ENCODE peak calls at places on chromosomes 11 and 22, in eight cellular contexts. O is tibial nerve; R is thoracic aorta; J is hepatocyte; L is CD8-positive, alpha-beta T cell; I is OCI-LY7; F is pancreas; P is right atrium auricular region. V is an unnamed sample.
A peak's percentile ranks its signal among the peaks of the same experiment; 100 is the strongest.

GRCh38 chr22:37762389-37762836 is 45.3 kb upstream of the GCAT start:
- DNase-seq in L (no peak), P (no peak), R (no peak), F (no peak), I (no peak), J (no peak), O (no peak), V (no peak)

GRCh38 chr11:62410972-62411371 is 7.9 kb upstream of the SCGB1A1 start:
- DNase-seq in I (no peak), R (no peak), P (no peak), J (no peak), F (no peak), O (no peak), L (no peak), V (peak; percentile 64)

GRCh38 chr11:55726715-55727324 is 46.4 kb upstream of the OR5D13 start:
- DNase-seq in J (no peak), F (no peak), I (peak; percentile 4), R (no peak), L (no peak), P (no peak), O (no peak), V (no peak)

GRCh38 chr22:50012201-50013181 is at the start of gene IL17REL:
- DNase-seq in I (no peak), F (peak; percentile 57), J (peak; percentile 50), R (no peak), P (no peak), O (no peak), L (no peak), V (no peak)

GRCh38 chr11:1744137-1744878 is 6.1 kb downstream of the IFITM10 start:
- DNase-seq in F (no peak), I (no peak), P (no peak), J (no peak), L (no peak), R (no peak), O (peak; percentile 46), V (no peak)

GRCh38 chr22:29030618-29031235 is 30.9 kb downstream of the C22orf31 start:
- DNase-seq in F (peak; percentile 94), O (peak; percentile 74), P (peak; percentile 72), J (peak; percentile 90), I (no peak), L (no peak), R (peak; percentile 40), V (peak; percentile 56)

GRCh38 chr11:59216654-59217640 is 4.2 kb upstream of the MPEG1 start:
- DNase-seq in F (no peak), I (peak; percentile 94), L (no peak), P (no peak), R (no peak), J (no peak), O (peak; percentile 89), V (peak; percentile 57)

GRCh38 chr11:87173185-87174039 is 135.7 kb downstream of the TMEM135 start:
- DNase-seq in R (no peak), J (peak; percentile 49), I (no peak), O (no peak), P (no peak), F (no peak), L (no peak), V (peak; percentile 43)

GRCh38 chr22:41535244-41535643 is 9.0 kb downstream of the POLR3H start:
- DNase-seq in J (peak; percentile 52), R (no peak), O (no peak), P (no peak), F (no peak), I (no peak), L (no peak), V (no peak)

GRCh38 chr11:115581871-115582639 is 77.8 kb upstream of the CADM1 start:
- DNase-seq in R (no peak), J (peak; percentile 25), I (no peak), F (no peak), P (no peak), L (no peak), O (no peak), V (peak; percentile 20)

GRCh38 chr11:85279267-85279666 is 347.9 kb downstream of the DLG2 start:
- DNase-seq in O (no peak), I (no peak), J (no peak), F (no peak), R (no peak), P (no peak), L (no peak), V (no peak)

GRCh38 chr11:85665756-85666155 is 827 bp upstream of the CREBZF start:
- DNase-seq in I (no peak), F (no peak), J (peak; percentile 12), P (no peak), O (no peak), L (no peak), R (no peak), V (no peak)

GRCh38 chr11:72245232-72245816 is 1.3 kb upstream of the PHOX2A start:
- DNase-seq in P (no peak), F (no peak), O (no peak), L (no peak), I (no peak), J (no peak), R (no peak), V (no peak)

GRCh38 chr11:13120691-13121090 is 111.6 kb downstream of the RASSF10 start:
- DNase-seq in F (no peak), O (no peak), R (no peak), P (no peak), I (no peak), J (no peak), L (no peak), V (peak; percentile 86)

GRCh38 chr11:1440066-1440465 is 46.5 kb downstream of the MOB2 start:
- DNase-seq in J (no peak), R (no peak), O (no peak), I (no peak), P (no peak), F (no peak), L (no peak), V (no peak)

GRCh38 chr11:64762277-64762915 is 2.6 kb upstream of the PYGM start:
- DNase-seq in R (no peak), I (no peak), O (no peak), F (no peak), P (no peak), J (peak; percentile 5), L (no peak), V (no peak)

GRCh38 chr11:33052241-33052640 is 12.9 kb downstream of the TCP11L1 start:
- DNase-seq in L (no peak), O (no peak), J (no peak), F (no peak), I (no peak), R (no peak), P (no peak), V (no peak)

GRCh38 chr11:17443000-17443399 is 33.6 kb downstream of the ABCC8 start:
- DNase-seq in L (no peak), P (no peak), J (no peak), R (no peak), F (no peak), O (no peak), I (no peak), V (no peak)

GRCh38 chr22:36753120-36753802 is 22.7 kb downstream of the IFT27 start:
- DNase-seq in O (no peak), R (no peak), P (no peak), L (no peak), F (no peak), I (no peak), J (peak; percentile 43), V (peak; percentile 44)

GRCh38 chr22:25393121-25393805 is 171.2 kb upstream of the GRK3 start:
- DNase-seq in F (peak; percentile 49), I (no peak), P (no peak), L (no peak), J (no peak), O (no peak), R (no peak), V (no peak)

GRCh38 chr11:93216511-93217121 is 18.8 kb upstream of the SLC36A4 start:
- DNase-seq in O (no peak), F (no peak), R (no peak), I (peak; percentile 21), J (no peak), L (no peak), P (no peak), V (no peak)

GRCh38 chr11:63537293-63538101 is 889 bp downstream of the PLAAT4 start:
- DNase-seq in J (no peak), L (no peak), R (peak; percentile 52), I (no peak), F (peak; percentile 65), O (peak; percentile 56), P (peak; percentile 71), V (no peak)

GRCh38 chr11:118537409-118537980 is 6.5 kb downstream of the TMEM25 start:
- DNase-seq in P (no peak), O (no peak), J (no peak), L (no peak), F (no peak), R (no peak), I (no peak), V (no peak)
- H3K27ac ChIP-seq in P (no peak overlapping the region), O (no peak overlapping the region), J (no peak overlapping the region), L (no peak overlapping the region), F (no peak overlapping the region), R (no peak overlapping the region), I (no peak overlapping the region), V (no peak overlapping the region)

DNA sequence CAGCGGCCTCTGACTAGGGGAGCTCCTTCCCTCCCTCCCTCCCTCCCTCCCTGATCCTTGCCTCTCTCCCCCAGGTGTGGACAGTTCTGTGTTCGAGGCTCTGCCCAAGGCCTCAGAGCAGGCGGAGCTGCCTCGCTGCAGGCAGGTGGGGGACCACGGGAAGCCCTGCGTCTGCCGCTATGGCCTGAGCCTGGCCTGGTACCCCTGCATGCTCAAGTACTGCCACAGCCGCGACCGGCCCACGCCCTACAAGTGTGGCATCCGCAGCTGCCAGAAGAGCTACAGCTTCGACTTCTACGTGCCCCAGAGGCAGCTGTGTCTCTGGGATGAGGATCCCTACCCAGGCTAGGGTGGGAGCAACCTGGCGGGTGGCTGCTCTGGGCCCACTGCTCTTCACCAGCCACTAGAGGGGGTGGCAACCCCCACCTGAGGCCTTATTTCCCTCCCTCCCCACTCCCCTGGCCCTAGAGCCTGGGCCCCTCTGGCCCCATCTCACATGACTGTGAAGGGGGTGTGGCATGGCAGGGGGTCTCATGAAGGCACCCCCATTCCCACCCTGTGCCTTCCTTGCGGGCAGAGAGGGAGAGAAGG is 11.1 kb upstream of the POU2F3 start:
- DNase-seq in R (no peak), O (no peak), P (no peak), F (no peak), I (peak; percentile 13), L (no peak), J (no peak), V (no peak)
- TF ChIP-seq CTCF in R (no peak), O (no peak), P (no peak), F (no peak), I (peak; percentile 53), L (no peak), J (peak; percentile 25), V (no peak)

DNA sequence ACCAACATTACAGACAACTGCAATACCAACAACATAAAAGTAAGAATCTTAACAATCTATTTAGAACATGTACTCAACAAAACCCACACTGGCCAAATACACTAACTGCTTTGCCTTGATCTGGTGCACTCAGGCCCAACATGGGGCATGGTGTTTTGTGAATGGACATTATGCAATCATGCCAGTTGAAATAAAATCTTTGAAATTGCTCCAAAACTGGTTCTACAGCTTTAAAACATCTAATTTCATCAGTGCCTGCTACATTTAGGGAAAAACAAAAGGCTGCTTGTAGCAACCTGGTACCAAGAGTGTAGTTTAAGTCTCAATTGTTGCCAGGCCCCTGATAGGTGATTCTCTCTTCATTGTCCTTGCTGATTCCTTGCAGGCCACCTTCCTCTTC is 3.3 kb upstream of the CTR9 start:
- DNase-seq in O (no peak), F (no peak), I (no peak), R (no peak), J (no peak), L (no peak), P (no peak), V (no peak)
- H3K27ac ChIP-seq in O (no peak overlapping the region), F (no peak overlapping the region), I (no peak overlapping the region), R (no peak overlapping the region), J (no peak overlapping the region), L (no peak overlapping the region), P (no peak overlapping the region), V (no peak overlapping the region)

GRCh38 chr22:20580611-20581502 is 73.4 kb downstream of the MED15 start:
- DNase-seq in P (no peak), L (no peak), R (no peak), O (no peak), J (no peak), F (no peak), I (no peak), V (no peak)
- TF ChIP-seq CTCF in P (no peak), L (no peak), R (no peak), O (no peak), J (no peak), F (no peak), I (no peak), V (no peak)